ENCODE peak calls at places on chromosomes 4 and X, in four cellular contexts. A is breast epithelium, O is K562, Q is brain microvascular endothelial cell. M is an unnamed sample.
A peak's percentile ranks its signal among the peaks of the same experiment; 100 is the strongest.

GRCh38 chr4:173370130-173370476 is 651 bp upstream of the SAP30 start:
- DNase-seq in A (peak; percentile 62), O (peak; percentile 66), Q (peak; percentile 53), M (no peak)

GRCh38 chr4:99186029-99186428 is 33.0 kb downstream of the ADH6 start:
- DNase-seq in A (no peak), O (no peak), Q (no peak), M (no peak)

GRCh38 chrX:107738768-107739167 is 36.8 kb downstream of the TSC22D3 start:
- DNase-seq in A (no peak), O (no peak), Q (no peak), M (no peak)

GRCh38 chrX:10633722-10634121 is 13.3 kb upstream of the MID1 start:
- DNase-seq in A (no peak), O (peak; percentile 6), Q (peak; percentile 88), M (no peak)

GRCh38 chrX:85243761-85244410 is at the start of the genes SATL1 and ZNF711:
- DNase-seq in A (peak; percentile 42), O (peak; percentile 50), Q (peak; percentile 29), M (peak; percentile 12)

GRCh38 chr4:181619651-181620050 is 623.6 kb upstream of the TENM3 start:
- DNase-seq in A (no peak), O (no peak), Q (no peak), M (no peak)

GRCh38 chrX:154135458-154136229 is 8.4 kb upstream of the OPN1LW start:
- DNase-seq in A (no peak), O (no peak), Q (no peak), M (no peak)

GRCh38 chrX:115958687-115959359 is 211.7 kb upstream of the AGTR2 start:
- DNase-seq in A (no peak), O (no peak), Q (no peak), M (peak; percentile 34)

GRCh38 chr4:121150003-121150402 is 14.1 kb downstream of the TNIP3 start:
- DNase-seq in A (no peak), O (no peak), Q (no peak), M (no peak)

GRCh38 chrX:39905946-39906345 is 191.8 kb downstream of the BCOR start:
- DNase-seq in A (no peak), O (no peak), Q (no peak), M (no peak)
- H3K27ac ChIP-seq in A (no peak overlapping the region), O (no peak overlapping the region), Q (no peak overlapping the region), M (no peak overlapping the region)

GRCh38 chrX:14922437-14922836 is 49.2 kb downstream of the MOSPD2 start:
- DNase-seq in A (no peak), O (no peak), Q (peak; percentile 88), M (no peak)
- H3K27me3 ChIP-seq in A (peaks cover 7% of the 10 kb centered on the region), O (no peaks in the 10 kb centered on the region), Q (no peaks in the 10 kb centered on the region), M (no peaks in the 10 kb centered on the region)

DNA sequence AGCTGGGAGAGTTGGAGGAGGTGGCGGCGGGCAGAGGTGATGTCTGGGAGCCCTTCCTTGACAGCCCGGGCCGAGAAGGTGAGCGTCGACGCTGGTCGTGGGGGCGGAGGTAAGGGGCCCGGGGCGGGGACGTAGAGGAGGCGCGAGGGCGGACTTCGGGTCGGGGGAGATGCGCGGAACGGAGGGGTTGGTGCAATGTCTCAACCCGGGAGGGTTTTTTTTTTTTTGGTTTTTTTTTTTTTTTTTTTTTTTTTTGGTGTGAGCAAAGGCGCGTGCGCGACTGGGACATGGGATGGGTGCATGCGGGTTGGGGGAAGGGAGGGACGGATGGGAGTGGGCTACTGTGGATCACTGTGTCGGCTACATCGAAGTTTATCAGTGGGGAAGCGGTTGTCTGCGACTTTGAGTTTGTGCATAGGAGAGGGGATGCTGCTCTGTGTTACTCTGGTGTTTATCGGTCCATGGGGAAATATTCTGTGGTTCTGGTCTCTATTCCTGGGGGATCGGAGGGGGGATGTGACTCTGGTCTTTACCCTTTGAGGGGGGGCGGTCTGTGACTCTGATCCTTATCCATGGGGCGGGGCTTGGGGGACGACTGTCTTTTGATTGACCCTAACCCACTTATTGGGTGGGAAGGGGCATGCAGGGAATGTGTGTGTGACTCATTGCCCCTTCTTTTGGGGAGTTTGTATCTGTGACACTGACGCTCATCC is 543 bp downstream of the RBM10 start:
- DNase-seq in A (no peak), O (peak; percentile 13), Q (no peak), M (no peak)
- H3K27ac ChIP-seq in A (peak overlapping the region; percentile 97), O (peak overlapping the region; percentile 89), Q (peak overlapping the region; percentile 72), M (peak overlapping the region; percentile 98)

GRCh38 chrX:118534716-118535493 is 39.3 kb downstream of the DOCK11 start:
- DNase-seq in A (no peak), O (no peak), Q (no peak), M (no peak)

GRCh38 chrX:118540342-118540741 is 44.7 kb downstream of the DOCK11 start:
- DNase-seq in A (no peak), O (no peak), Q (no peak), M (no peak)

GRCh38 chrX:118536687-118537461 is 41.3 kb downstream of the DOCK11 start:
- DNase-seq in A (no peak), O (peak; percentile 58), Q (peak; percentile 34), M (peak; percentile 68)

GRCh38 chrX:118541482-118541881 is 45.9 kb downstream of the DOCK11 start:
- DNase-seq in A (no peak), O (no peak), Q (no peak), M (no peak)

DNA sequence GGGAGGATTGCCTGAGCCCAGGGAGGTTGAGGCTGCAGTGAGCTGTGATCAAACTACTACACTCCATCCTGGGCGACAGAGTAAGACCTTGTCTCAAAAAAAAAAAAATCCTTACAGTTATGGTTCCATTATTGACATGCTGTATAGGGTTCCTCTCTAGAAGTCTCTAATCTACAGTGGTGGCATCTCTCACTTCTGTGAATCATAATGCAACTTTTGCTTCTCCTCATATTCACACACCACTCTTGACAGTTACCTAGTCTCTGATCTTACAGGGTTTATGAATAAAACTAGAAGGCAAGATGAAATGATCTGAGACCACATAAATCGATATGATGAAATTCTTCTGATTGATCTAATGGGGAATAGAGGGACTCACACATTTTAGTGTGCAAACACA is 40.6 kb downstream of the DOCK11 start:
- DNase-seq in A (no peak), O (no peak), Q (no peak), M (no peak)
- H3K27me3 ChIP-seq in A (no peaks in the 10 kb centered on the region), O (no peaks in the 10 kb centered on the region), Q (no peaks in the 10 kb centered on the region), M (no peaks in the 10 kb centered on the region)

GRCh38 chr4:2850966-2851782 is 7.5 kb downstream of the ADD1 start:
- DNase-seq in A (no peak), O (no peak), Q (no peak), M (no peak)
- H3K27ac ChIP-seq in A (no peak overlapping the region), O (no peak overlapping the region), Q (no peak overlapping the region), M (no peak overlapping the region)

DNA sequence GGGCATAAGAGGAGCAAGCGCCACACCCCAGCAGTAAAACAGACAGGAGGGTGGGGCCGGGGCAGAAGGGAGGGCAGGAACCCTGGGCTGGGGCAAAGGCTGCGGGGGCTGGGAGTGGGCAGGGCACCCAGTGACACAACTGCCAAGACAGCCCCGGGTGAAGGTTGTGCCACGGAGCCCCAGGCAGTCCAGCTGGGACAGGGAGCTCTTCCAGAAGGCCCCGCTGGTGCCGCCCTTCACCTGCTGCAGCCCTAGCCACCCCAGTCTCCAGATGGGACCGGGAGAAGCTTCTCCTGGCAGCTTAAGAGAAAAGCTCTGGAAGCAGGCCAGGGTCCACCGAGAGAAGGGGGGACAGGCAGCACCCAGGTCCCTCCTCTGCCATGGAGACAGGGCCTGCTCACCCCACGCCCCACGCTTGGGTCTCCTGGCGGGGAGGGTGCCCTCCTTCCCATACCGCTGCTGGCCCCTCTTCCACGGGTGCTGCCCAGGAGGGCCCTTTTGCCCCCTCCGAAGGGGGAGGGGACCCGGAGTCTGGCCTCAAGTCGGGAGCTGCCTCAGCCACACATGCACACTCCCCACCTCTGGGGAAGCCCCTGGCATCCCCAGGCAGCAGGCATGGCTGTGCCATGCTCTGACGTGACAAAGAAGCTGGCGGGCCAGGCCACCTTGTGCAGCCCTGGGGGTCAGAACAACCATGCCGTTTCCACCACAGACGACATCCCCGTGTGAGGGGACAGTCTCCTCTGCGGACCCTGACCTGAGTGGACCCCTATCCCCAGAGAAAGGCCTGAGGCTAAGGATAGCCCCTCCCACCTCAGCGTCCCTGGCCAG is 1.5 kb downstream of the DGKQ start:
- DNase-seq in A (no peak), O (no peak), Q (no peak), M (no peak)
- H3K27me3 ChIP-seq in A (no peaks in the 10 kb centered on the region), O (no peaks in the 10 kb centered on the region), Q (no peaks in the 10 kb centered on the region), M (no peaks in the 10 kb centered on the region)

DNA sequence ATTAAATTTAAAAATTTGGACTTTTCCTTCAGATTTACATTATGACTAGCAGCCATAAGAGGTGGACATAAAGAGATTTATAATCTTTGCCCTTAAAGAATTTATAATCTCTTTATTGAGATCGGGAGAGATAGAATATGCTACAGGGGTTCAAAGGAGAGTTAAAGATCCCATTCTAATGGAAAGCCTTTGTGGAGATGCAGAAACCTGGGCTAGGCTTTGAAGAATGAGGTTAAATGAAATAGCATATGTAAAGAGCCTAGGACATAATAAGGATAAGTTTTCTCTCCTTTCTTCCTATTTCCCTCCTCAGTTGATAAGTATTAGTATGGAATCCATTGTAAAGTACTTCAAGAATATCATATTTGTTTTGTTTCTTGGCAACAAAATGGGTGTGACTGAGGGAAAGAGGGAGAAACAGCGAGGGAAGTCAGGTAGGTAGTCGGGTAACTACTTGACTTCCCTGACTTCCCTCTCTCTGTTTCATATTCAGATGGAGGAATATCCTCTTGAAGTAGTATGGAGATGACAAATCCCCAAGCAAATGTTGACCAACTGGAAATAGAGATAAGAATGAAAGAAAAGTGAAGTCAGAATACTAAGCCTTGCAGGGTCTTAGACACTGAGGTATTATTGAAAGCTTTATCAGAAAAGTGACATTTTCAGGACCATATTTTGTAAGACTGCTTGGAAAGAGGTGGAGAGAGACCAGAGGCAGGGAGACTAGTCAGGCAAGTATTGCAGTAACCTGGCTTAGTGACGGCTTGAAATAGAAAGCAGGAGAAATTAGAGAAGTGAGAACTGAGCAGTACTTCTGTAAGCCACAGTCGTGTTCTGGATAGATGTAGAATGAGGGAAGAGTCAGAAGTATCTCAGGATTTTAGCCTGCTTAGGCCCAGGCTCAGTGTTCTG is 82.9 kb downstream of the PDLIM5 start:
- DNase-seq in A (no peak), O (peak; percentile 80), Q (no peak), M (peak; percentile 13)
- H3K27ac ChIP-seq in A (peak overlapping the region; percentile 54), O (peak overlapping the region; percentile 95), Q (no peak overlapping the region), M (no peak overlapping the region)

GRCh38 chr4:54097152-54097551 is 2.8 kb upstream of the GSX2 start:
- DNase-seq in A (no peak), O (no peak), Q (no peak), M (no peak)
- H3K27me3 ChIP-seq in A (peaks cover 76% of the 10 kb centered on the region), O (peaks cover 64% of the 10 kb centered on the region), Q (peaks cover 79% of the 10 kb centered on the region), M (peaks cover 47% of the 10 kb centered on the region)

GRCh38 chrX:22135994-22136684 is 104.0 kb downstream of the PHEX start:
- DNase-seq in A (no peak), O (peak; percentile 34), Q (no peak), M (peak; percentile 63)

GRCh38 chrX:22135171-22135711 is 103.1 kb downstream of the PHEX start:
- DNase-seq in A (peak; percentile 52), O (no peak), Q (peak; percentile 20), M (peak; percentile 53)

GRCh38 chrX:22141061-22141460 is 108.9 kb downstream of the PHEX start:
- DNase-seq in A (no peak), O (no peak), Q (no peak), M (no peak)

GRCh38 chrX:22134681-22135080 is 102.6 kb downstream of the PHEX start:
- DNase-seq in A (no peak), O (no peak), Q (peak; percentile 70), M (no peak)

DNA sequence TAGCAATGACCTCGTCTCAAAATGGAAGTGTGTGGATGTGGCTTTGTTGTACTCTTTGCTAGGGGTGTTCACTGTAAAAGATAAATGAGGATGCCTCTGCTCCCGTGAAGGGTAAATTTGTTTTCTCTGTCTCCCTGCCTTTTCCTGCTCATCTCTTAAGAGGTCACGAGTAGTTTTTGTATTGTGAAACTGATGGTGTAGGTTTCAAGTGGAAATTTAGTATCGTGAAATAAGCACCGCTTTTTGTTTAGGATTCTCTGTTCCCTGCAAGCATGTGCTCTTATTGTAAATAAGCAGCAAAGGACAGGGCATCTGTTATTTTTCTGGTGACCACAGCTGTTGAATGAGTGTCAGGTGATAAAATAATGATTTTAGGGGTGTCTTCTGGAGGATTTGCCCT is 104.6 kb downstream of the PHEX start:
- DNase-seq in A (no peak), O (no peak), Q (no peak), M (no peak)
- H3K27ac ChIP-seq in A (peak overlapping the region; percentile 66), O (no peak overlapping the region), Q (no peak overlapping the region), M (no peak overlapping the region)

M was measured in MM.1S.